ENCODE peak calls at places on chromosomes 7 and 10, in six cellular contexts. One of them, this sample, is unnamed.

GRCh38 chr7:101294832-101295121 is 26.8 kb downstream of the IFT22 start:
- DNase-seq in CD4-positive, CD25-positive, alpha-beta regulatory T cell: no peak
- DNase-seq in SJSA1: no peak
- DNase-seq in fibroblast of lung: no peak
- DNase-seq in GM23338: no peak
- DNase-seq in right cardiac atrium: no peak
- DNase-seq in this sample: no peak

GRCh38 chr10:48514916-48515315 is 90.0 kb downstream of the ARHGAP22 start:
- DNase-seq in CD4-positive, CD25-positive, alpha-beta regulatory T cell: no peak
- DNase-seq in SJSA1: no peak
- DNase-seq in fibroblast of lung: no peak
- DNase-seq in GM23338: no peak
- DNase-seq in right cardiac atrium: no peak
- DNase-seq in this sample: no peak

GRCh38 chr7:80722596-80723141 is 84.2 kb downstream of the CD36 start:
- DNase-seq in CD4-positive, CD25-positive, alpha-beta regulatory T cell: no peak
- DNase-seq in SJSA1: peak
- DNase-seq in fibroblast of lung: peak
- DNase-seq in GM23338: peak
- DNase-seq in right cardiac atrium: peak
- DNase-seq in this sample: peak

GRCh38 chr7:116097365-116098009 is 66.9 kb upstream of the TFEC start:
- DNase-seq in CD4-positive, CD25-positive, alpha-beta regulatory T cell: no peak
- DNase-seq in SJSA1: peak
- DNase-seq in fibroblast of lung: peak
- DNase-seq in GM23338: no peak
- DNase-seq in right cardiac atrium: no peak
- DNase-seq in this sample: peak

GRCh38 chr7:111138196-111138569 is 47.3 kb downstream of the LRRN3 start:
- DNase-seq in CD4-positive, CD25-positive, alpha-beta regulatory T cell: peak
- DNase-seq in SJSA1: peak
- DNase-seq in fibroblast of lung: peak
- DNase-seq in GM23338: no peak
- DNase-seq in right cardiac atrium: peak
- DNase-seq in this sample: peak

GRCh38 chr10:71980181-71981023 is 16.2 kb downstream of the CHST3 start:
- DNase-seq in CD4-positive, CD25-positive, alpha-beta regulatory T cell: no peak
- DNase-seq in SJSA1: no peak
- DNase-seq in fibroblast of lung: no peak
- DNase-seq in GM23338: no peak
- DNase-seq in right cardiac atrium: peak
- DNase-seq in this sample: no peak

GRCh38 chr10:132438091-132439024 is 41.4 kb downstream of the PWWP2B start:
- DNase-seq in CD4-positive, CD25-positive, alpha-beta regulatory T cell: no peak
- DNase-seq in SJSA1: no peak
- DNase-seq in fibroblast of lung: no peak
- DNase-seq in GM23338: no peak
- DNase-seq in right cardiac atrium: peak
- DNase-seq in this sample: no peak

GRCh38 chr10:124403548-124403947 is 15.2 kb downstream of the OAT start:
- DNase-seq in CD4-positive, CD25-positive, alpha-beta regulatory T cell: peak
- DNase-seq in SJSA1: peak
- DNase-seq in fibroblast of lung: peak
- DNase-seq in GM23338: peak
- DNase-seq in right cardiac atrium: no peak
- DNase-seq in this sample: peak

GRCh38 chr7:64869121-64869725 is 33.9 kb upstream of the ZNF273 start:
- DNase-seq in CD4-positive, CD25-positive, alpha-beta regulatory T cell: no peak
- DNase-seq in SJSA1: no peak
- DNase-seq in fibroblast of lung: no peak
- DNase-seq in GM23338: peak
- DNase-seq in right cardiac atrium: no peak
- DNase-seq in this sample: no peak

GRCh38 chr7:56250135-56250534 is 133.9 kb upstream of the NUPR2 start:
- DNase-seq in CD4-positive, CD25-positive, alpha-beta regulatory T cell: no peak
- DNase-seq in SJSA1: no peak
- DNase-seq in fibroblast of lung: no peak
- DNase-seq in GM23338: no peak
- DNase-seq in right cardiac atrium: no peak
- DNase-seq in this sample: no peak

GRCh38 chr7:81190997-81191747 is 272.3 kb upstream of the SEMA3C start:
- DNase-seq in CD4-positive, CD25-positive, alpha-beta regulatory T cell: no peak
- DNase-seq in SJSA1: peak
- DNase-seq in fibroblast of lung: peak
- DNase-seq in GM23338: no peak
- DNase-seq in right cardiac atrium: no peak
- DNase-seq in this sample: peak

GRCh38 chr7:2808891-2809660 is 35.0 kb downstream of the GNA12 start:
- DNase-seq in CD4-positive, CD25-positive, alpha-beta regulatory T cell: no peak
- DNase-seq in SJSA1: no peak
- DNase-seq in fibroblast of lung: no peak
- DNase-seq in GM23338: peak
- DNase-seq in right cardiac atrium: no peak
- DNase-seq in this sample: no peak

GRCh38 chr7:21915140-21915539 is 30.6 kb downstream of the CDCA7L start:
- DNase-seq in CD4-positive, CD25-positive, alpha-beta regulatory T cell: no peak
- DNase-seq in SJSA1: no peak
- DNase-seq in fibroblast of lung: no peak
- DNase-seq in GM23338: no peak
- DNase-seq in right cardiac atrium: no peak
- DNase-seq in this sample: no peak

GRCh38 chr7:21916629-21917028 is 29.1 kb downstream of the CDCA7L start:
- DNase-seq in CD4-positive, CD25-positive, alpha-beta regulatory T cell: no peak
- DNase-seq in SJSA1: no peak
- DNase-seq in fibroblast of lung: no peak
- DNase-seq in GM23338: no peak
- DNase-seq in right cardiac atrium: no peak
- DNase-seq in this sample: no peak

GRCh38 chr7:21916176-21916575 is 29.5 kb downstream of the CDCA7L start:
- DNase-seq in CD4-positive, CD25-positive, alpha-beta regulatory T cell: no peak
- DNase-seq in SJSA1: no peak
- DNase-seq in fibroblast of lung: no peak
- DNase-seq in GM23338: no peak
- DNase-seq in right cardiac atrium: no peak
- DNase-seq in this sample: no peak

GRCh38 chr7:21912931-21913780 is 32.5 kb downstream of the CDCA7L start:
- DNase-seq in CD4-positive, CD25-positive, alpha-beta regulatory T cell: no peak
- DNase-seq in SJSA1: no peak
- DNase-seq in fibroblast of lung: no peak
- DNase-seq in GM23338: no peak
- DNase-seq in right cardiac atrium: no peak
- DNase-seq in this sample: no peak

GRCh38 chr7:21914671-21915070 is 31.0 kb downstream of the CDCA7L start:
- DNase-seq in CD4-positive, CD25-positive, alpha-beta regulatory T cell: no peak
- DNase-seq in SJSA1: no peak
- DNase-seq in fibroblast of lung: no peak
- DNase-seq in GM23338: no peak
- DNase-seq in right cardiac atrium: no peak
- DNase-seq in this sample: no peak
- H3K27ac ChIP-seq in CD4-positive, CD25-positive, alpha-beta regulatory T cell: no peak
- H3K27ac ChIP-seq in SJSA1: no peak
- H3K27ac ChIP-seq in fibroblast of lung: no peak
- H3K27ac ChIP-seq in GM23338: no peak
- H3K27ac ChIP-seq in right cardiac atrium: no peak
- H3K27ac ChIP-seq in this sample: no peak

GRCh38 chr7:122750389-122750788 is 47.7 kb upstream of the RNF148 start:
- DNase-seq in CD4-positive, CD25-positive, alpha-beta regulatory T cell: no peak
- DNase-seq in SJSA1: no peak
- DNase-seq in fibroblast of lung: no peak
- DNase-seq in GM23338: no peak
- DNase-seq in right cardiac atrium: no peak
- DNase-seq in this sample: no peak

GRCh38 chr7:122748195-122748594 is 45.5 kb upstream of the RNF148 start:
- DNase-seq in CD4-positive, CD25-positive, alpha-beta regulatory T cell: no peak
- DNase-seq in SJSA1: no peak
- DNase-seq in fibroblast of lung: no peak
- DNase-seq in GM23338: no peak
- DNase-seq in right cardiac atrium: no peak
- DNase-seq in this sample: no peak

GRCh38 chr7:122743211-122743610 is 40.5 kb upstream of the RNF148 start:
- DNase-seq in CD4-positive, CD25-positive, alpha-beta regulatory T cell: no peak
- DNase-seq in SJSA1: no peak
- DNase-seq in fibroblast of lung: no peak
- DNase-seq in GM23338: no peak
- DNase-seq in right cardiac atrium: no peak
- DNase-seq in this sample: no peak

GRCh38 chr7:122752583-122752982 is 49.9 kb upstream of the RNF148 start:
- DNase-seq in CD4-positive, CD25-positive, alpha-beta regulatory T cell: no peak
- DNase-seq in SJSA1: no peak
- DNase-seq in fibroblast of lung: no peak
- DNase-seq in GM23338: no peak
- DNase-seq in right cardiac atrium: no peak
- DNase-seq in this sample: no peak

DNA sequence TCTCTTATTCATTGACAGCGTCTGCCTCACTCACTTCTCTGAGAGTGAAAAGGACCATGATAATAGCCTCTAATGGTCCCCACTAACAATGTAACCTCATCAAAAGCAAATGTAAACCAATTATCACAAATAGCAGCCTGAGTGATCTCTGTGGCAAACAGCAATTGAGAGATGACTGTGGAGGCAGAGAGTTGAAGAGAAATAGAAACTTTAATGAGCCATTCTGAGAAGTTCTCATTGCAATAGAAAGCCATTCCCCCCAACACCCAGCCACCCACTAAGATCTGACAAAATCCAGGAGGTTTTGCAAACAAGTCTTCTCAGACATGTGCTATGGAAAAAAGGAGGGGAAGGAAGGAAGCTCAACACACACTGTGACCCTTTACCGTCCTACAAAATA is 44.2 kb upstream of the RNF148 start:
- DNase-seq in CD4-positive, CD25-positive, alpha-beta regulatory T cell: no peak
- DNase-seq in SJSA1: no peak
- DNase-seq in fibroblast of lung: no peak
- DNase-seq in GM23338: no peak
- DNase-seq in right cardiac atrium: no peak
- DNase-seq in this sample: no peak
- H3K27ac ChIP-seq in CD4-positive, CD25-positive, alpha-beta regulatory T cell: no peak
- H3K27ac ChIP-seq in SJSA1: no peak
- H3K27ac ChIP-seq in fibroblast of lung: no peak
- H3K27ac ChIP-seq in GM23338: peak
- H3K27ac ChIP-seq in right cardiac atrium: no peak
- H3K27ac ChIP-seq in this sample: no peak

GRCh38 chr7:107939472-107940145 is 48.6 kb downstream of the DLD start:
- DNase-seq in CD4-positive, CD25-positive, alpha-beta regulatory T cell: no peak
- DNase-seq in SJSA1: peak
- DNase-seq in fibroblast of lung: peak
- DNase-seq in GM23338: no peak
- DNase-seq in right cardiac atrium: peak
- DNase-seq in this sample: peak
- H3K27ac ChIP-seq in CD4-positive, CD25-positive, alpha-beta regulatory T cell: no peak
- H3K27ac ChIP-seq in SJSA1: peak
- H3K27ac ChIP-seq in fibroblast of lung: peak
- H3K27ac ChIP-seq in GM23338: no peak
- H3K27ac ChIP-seq in right cardiac atrium: peak
- H3K27ac ChIP-seq in this sample: peak

GRCh38 chr7:23230586-23231195 is 15.9 kb upstream of the GPNMB start:
- DNase-seq in CD4-positive, CD25-positive, alpha-beta regulatory T cell: no peak
- DNase-seq in SJSA1: no peak
- DNase-seq in fibroblast of lung: no peak
- DNase-seq in GM23338: no peak
- DNase-seq in right cardiac atrium: no peak
- DNase-seq in this sample: no peak
- H3K27ac ChIP-seq in CD4-positive, CD25-positive, alpha-beta regulatory T cell: no peak
- H3K27ac ChIP-seq in SJSA1: no peak
- H3K27ac ChIP-seq in fibroblast of lung: no peak
- H3K27ac ChIP-seq in GM23338: no peak
- H3K27ac ChIP-seq in right cardiac atrium: no peak
- H3K27ac ChIP-seq in this sample: no peak

DNA sequence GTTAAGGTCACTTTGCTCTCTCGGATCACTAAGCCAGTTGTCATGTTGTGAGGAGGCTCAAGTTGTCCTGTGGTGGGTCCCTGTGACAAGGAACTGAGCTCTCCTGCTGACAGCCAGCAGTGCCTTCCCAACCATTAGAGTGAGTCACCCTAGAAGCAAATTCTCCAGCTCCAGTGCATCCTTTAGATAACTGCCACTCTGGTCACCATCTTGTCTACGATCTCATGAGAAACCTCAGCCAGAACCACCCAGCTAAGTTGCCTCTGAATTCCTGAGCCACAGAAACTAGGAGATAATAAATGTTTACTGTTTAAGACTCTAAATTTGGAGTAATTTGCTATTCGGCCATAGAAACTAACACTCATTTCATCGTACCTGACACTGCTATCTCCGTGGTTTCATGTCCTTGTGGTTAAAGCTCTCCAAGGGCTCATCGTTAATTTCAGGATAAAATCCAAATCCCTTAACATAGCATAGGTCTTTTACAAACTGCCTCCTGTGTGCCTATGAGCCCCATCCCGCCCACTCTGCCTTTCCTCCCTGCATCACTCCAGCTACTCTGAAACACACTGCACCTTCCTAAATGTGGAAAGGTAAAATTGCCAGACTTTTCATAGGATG is 56.5 kb upstream of the WIPF3 start:
- DNase-seq in CD4-positive, CD25-positive, alpha-beta regulatory T cell: no peak
- DNase-seq in SJSA1: no peak
- DNase-seq in fibroblast of lung: no peak
- DNase-seq in GM23338: no peak
- DNase-seq in right cardiac atrium: no peak
- DNase-seq in this sample: peak
- H3K27ac ChIP-seq in CD4-positive, CD25-positive, alpha-beta regulatory T cell: no peak
- H3K27ac ChIP-seq in SJSA1: no peak
- H3K27ac ChIP-seq in fibroblast of lung: no peak
- H3K27ac ChIP-seq in GM23338: no peak
- H3K27ac ChIP-seq in right cardiac atrium: no peak
- H3K27ac ChIP-seq in this sample: no peak

DNA sequence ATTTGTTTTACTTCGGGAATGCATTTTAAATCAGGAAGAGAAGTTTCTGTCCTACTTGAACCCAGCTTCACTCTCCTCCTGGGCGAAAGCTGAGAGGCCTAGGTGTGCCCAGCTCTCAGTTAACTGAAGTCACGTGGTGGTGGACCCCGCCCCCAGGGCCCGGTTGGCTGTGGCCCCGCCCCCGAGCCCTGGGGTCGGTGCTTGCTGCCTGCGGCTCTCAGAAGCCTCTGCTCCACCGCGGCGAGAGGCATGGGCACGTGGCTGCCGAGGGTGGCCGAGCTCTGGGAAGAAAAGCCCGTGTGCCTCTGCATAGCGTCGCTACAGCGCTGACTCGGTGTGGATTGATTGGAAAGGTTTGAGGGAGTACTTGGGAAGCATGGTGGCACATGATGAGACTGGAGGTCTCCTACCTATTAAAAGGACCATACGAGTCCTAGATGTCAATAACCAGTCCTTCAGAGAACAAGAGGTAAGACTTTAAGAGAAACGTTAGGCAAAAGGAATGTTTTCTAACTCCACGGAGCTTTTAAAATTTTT is 34.1 kb downstream of the NET1 start:
- DNase-seq in CD4-positive, CD25-positive, alpha-beta regulatory T cell: peak
- DNase-seq in SJSA1: peak
- DNase-seq in fibroblast of lung: peak
- DNase-seq in GM23338: peak
- DNase-seq in right cardiac atrium: peak
- DNase-seq in this sample: peak
- H3K27ac ChIP-seq in CD4-positive, CD25-positive, alpha-beta regulatory T cell: peak
- H3K27ac ChIP-seq in SJSA1: peak
- H3K27ac ChIP-seq in fibroblast of lung: peak
- H3K27ac ChIP-seq in GM23338: no peak
- H3K27ac ChIP-seq in right cardiac atrium: peak
- H3K27ac ChIP-seq in this sample: peak

This sample was measured in brain microvascular endothelial cell.